ENCODE peak calls at places on chromosome 15, in four cellular contexts. One of them, this sample, is unnamed.

GRCh38 chr15:68325721-68326120 is 48.2 kb downstream of the FEM1B start:
- DNase-seq in A549: no peak
- DNase-seq in cardiac muscle cell: no peak
- DNase-seq in tibial artery: no peak
- DNase-seq in this sample: no peak

GRCh38 chr15:96360581-96361308 is 30.2 kb downstream of the NR2F2 start:
- DNase-seq in tibial artery: no peak
- DNase-seq in A549: no peak
- DNase-seq in cardiac muscle cell: no peak
- DNase-seq in this sample: no peak

GRCh38 chr15:71456812-71457211 is 341.5 kb downstream of the THSD4 start:
- DNase-seq in tibial artery: no peak
- DNase-seq in A549: no peak
- DNase-seq in cardiac muscle cell: no peak
- DNase-seq in this sample: peak

GRCh38 chr15:53844634-53845033 is 85.2 kb upstream of the WDR72 start:
- DNase-seq in tibial artery: no peak
- DNase-seq in cardiac muscle cell: no peak
- DNase-seq in A549: no peak
- DNase-seq in this sample: no peak

GRCh38 chr15:93664180-93664951 is 567.0 kb upstream of the MCTP2 start:
- DNase-seq in tibial artery: no peak
- DNase-seq in cardiac muscle cell: no peak
- DNase-seq in A549: no peak
- DNase-seq in this sample: no peak

GRCh38 chr15:31338879-31339557 is 12.4 kb downstream of the KLF13 start:
- DNase-seq in tibial artery: peak
- DNase-seq in A549: peak
- DNase-seq in cardiac muscle cell: peak
- DNase-seq in this sample: no peak

GRCh38 chr15:40991355-40991754 is 38.1 kb downstream of the CHAC1 start:
- DNase-seq in A549: no peak
- DNase-seq in tibial artery: no peak
- DNase-seq in cardiac muscle cell: no peak
- DNase-seq in this sample: no peak

GRCh38 chr15:66673410-66674322 is 28.4 kb upstream of the SMAD6 start:
- DNase-seq in cardiac muscle cell: peak
- DNase-seq in A549: peak
- DNase-seq in tibial artery: no peak
- DNase-seq in this sample: peak

GRCh38 chr15:76293361-76293760 is 17.9 kb downstream of the ETFA start:
- DNase-seq in tibial artery: no peak
- DNase-seq in A549: no peak
- DNase-seq in cardiac muscle cell: no peak
- DNase-seq in this sample: no peak

GRCh38 chr15:36501063-36501678 is 78.3 kb upstream of the CDIN1 start:
- DNase-seq in tibial artery: no peak
- DNase-seq in cardiac muscle cell: peak
- DNase-seq in A549: peak
- DNase-seq in this sample: peak

GRCh38 chr15:67411491-67411890 is 109.4 kb upstream of the C15orf61 start:
- DNase-seq in cardiac muscle cell: no peak
- DNase-seq in tibial artery: no peak
- DNase-seq in A549: no peak
- DNase-seq in this sample: no peak

GRCh38 chr15:50262533-50262932 is 3.0 kb downstream of the HDC start:
- DNase-seq in tibial artery: no peak
- DNase-seq in cardiac muscle cell: no peak
- DNase-seq in A549: no peak
- DNase-seq in this sample: peak

GRCh38 chr15:77516786-77517185 is 96.1 kb downstream of the HMG20A start:
- DNase-seq in A549: no peak
- DNase-seq in cardiac muscle cell: no peak
- DNase-seq in tibial artery: no peak
- DNase-seq in this sample: no peak

GRCh38 chr15:53670701-53671100 is 88.8 kb downstream of the WDR72 start:
- DNase-seq in cardiac muscle cell: peak
- DNase-seq in tibial artery: no peak
- DNase-seq in A549: no peak
- DNase-seq in this sample: no peak

GRCh38 chr15:81498314-81498713 is 124.3 kb upstream of the TMC3 start:
- DNase-seq in cardiac muscle cell: no peak
- DNase-seq in A549: no peak
- DNase-seq in tibial artery: no peak
- DNase-seq in this sample: no peak

GRCh38 chr15:75145027-75145841 is 56.4 kb upstream of the C15orf39 start:
- DNase-seq in A549: peak
- DNase-seq in tibial artery: no peak
- DNase-seq in cardiac muscle cell: no peak
- DNase-seq in this sample: no peak

GRCh38 chr15:92963794-92964193 is 63.7 kb downstream of the CHD2 start:
- DNase-seq in A549: no peak
- DNase-seq in cardiac muscle cell: no peak
- DNase-seq in tibial artery: no peak
- DNase-seq in this sample: no peak

GRCh38 chr15:80970018-80970657 is 19.5 kb downstream of the MESD start:
- DNase-seq in cardiac muscle cell: peak
- DNase-seq in tibial artery: no peak
- DNase-seq in A549: peak
- DNase-seq in this sample: peak

GRCh38 chr15:79656151-79656797 is 224.1 kb downstream of the MINAR1 start:
- DNase-seq in A549: no peak
- DNase-seq in cardiac muscle cell: no peak
- DNase-seq in tibial artery: no peak
- DNase-seq in this sample: no peak

GRCh38 chr15:57610130-57610529 is 18.4 kb downstream of the MYZAP start:
- DNase-seq in tibial artery: no peak
- DNase-seq in cardiac muscle cell: no peak
- DNase-seq in A549: peak
- DNase-seq in this sample: peak

GRCh38 chr15:70439880-70440279 is 323.5 kb downstream of the UACA start:
- DNase-seq in cardiac muscle cell: no peak
- DNase-seq in A549: no peak
- DNase-seq in tibial artery: no peak
- DNase-seq in this sample: no peak

GRCh38 chr15:101135532-101136166 is 116.2 kb downstream of the CHSY1 start:
- DNase-seq in A549: no peak
- DNase-seq in tibial artery: no peak
- DNase-seq in cardiac muscle cell: no peak
- DNase-seq in this sample: no peak

GRCh38 chr15:36644156-36644896 is 64.9 kb downstream of the CDIN1 start:
- DNase-seq in A549: no peak
- DNase-seq in tibial artery: no peak
- DNase-seq in cardiac muscle cell: no peak
- DNase-seq in this sample: no peak

GRCh38 chr15:42128476-42128875 is 28.0 kb downstream of the PLA2G4F start:
- DNase-seq in tibial artery: no peak
- DNase-seq in A549: no peak
- DNase-seq in cardiac muscle cell: no peak
- DNase-seq in this sample: no peak
- H3K4me3 ChIP-seq in tibial artery: no peak
- H3K4me3 ChIP-seq in A549: no peak
- H3K4me3 ChIP-seq in cardiac muscle cell: no peak
- H3K4me3 ChIP-seq in this sample: no peak

DNA sequence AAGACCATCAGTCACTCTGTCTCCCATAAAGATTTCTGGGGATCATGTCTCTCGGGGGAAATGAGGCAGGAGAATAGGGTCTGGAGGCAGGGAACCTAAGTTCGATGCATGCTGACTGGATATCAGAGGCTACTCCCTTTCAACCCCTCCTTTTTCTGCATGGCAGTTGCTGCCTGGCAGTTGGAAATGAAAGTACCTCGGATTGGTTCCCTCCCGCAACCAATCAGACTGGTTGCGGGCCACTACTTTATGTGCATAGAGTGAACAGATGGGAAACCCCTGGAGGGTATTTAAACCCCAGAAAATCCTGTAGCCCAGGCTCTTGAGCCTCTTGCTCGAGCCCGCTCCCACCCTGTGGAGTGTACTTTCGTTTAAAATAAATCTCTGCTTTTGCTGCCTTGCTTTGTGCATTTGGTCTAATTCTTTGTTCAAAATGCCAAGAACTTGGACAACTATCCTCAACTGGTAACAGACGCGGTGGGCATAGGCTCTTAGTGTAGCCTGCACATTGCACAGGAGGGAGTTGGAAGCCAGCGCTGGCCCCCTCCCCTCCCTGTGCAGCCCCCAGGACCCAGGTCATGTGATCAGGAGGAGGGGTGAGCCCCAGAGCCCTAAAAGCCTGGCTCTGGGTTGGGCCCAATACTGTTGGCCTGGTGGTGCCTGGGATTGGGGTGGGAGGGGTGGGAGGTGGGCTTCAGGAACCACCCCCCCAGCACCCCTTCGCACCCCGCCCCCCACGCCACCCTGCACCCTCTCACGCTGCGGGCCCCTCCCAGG is 26.9 kb downstream of the RHCG start:
- DNase-seq in cardiac muscle cell: no peak
- DNase-seq in tibial artery: no peak
- DNase-seq in A549: no peak
- DNase-seq in this sample: peak
- H3K4me3 ChIP-seq in cardiac muscle cell: no peak
- H3K4me3 ChIP-seq in tibial artery: no peak
- H3K4me3 ChIP-seq in A549: no peak
- H3K4me3 ChIP-seq in this sample: no peak

DNA sequence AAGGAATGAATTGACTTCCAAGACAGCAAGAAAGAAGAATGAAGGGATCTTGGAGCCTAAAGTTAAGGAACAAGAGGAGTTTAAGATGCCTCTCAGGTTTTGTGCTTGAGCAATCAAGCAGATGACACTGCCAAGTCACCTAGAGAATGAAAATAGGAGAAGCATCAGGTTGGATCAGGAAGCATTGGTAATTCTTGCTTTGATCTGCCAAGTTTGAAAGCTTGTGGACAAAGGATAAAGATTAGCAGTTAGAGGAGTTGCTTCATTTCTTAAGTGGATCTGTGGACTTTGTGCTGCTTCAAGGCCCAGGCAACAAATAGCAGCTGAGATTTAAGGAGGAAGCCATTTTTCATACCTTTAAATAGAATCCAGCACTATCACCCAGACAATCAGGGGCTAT is 35.6 kb downstream of the FRMD5 start:
- DNase-seq in A549: peak
- DNase-seq in tibial artery: no peak
- DNase-seq in cardiac muscle cell: no peak
- DNase-seq in this sample: peak
- H3K4me3 ChIP-seq in A549: no peak
- H3K4me3 ChIP-seq in tibial artery: no peak
- H3K4me3 ChIP-seq in cardiac muscle cell: no peak
- H3K4me3 ChIP-seq in this sample: no peak

GRCh38 chr15:89936793-89937265 is 24.1 kb upstream of the ARPIN start:
- DNase-seq in A549: no peak
- DNase-seq in tibial artery: no peak
- DNase-seq in cardiac muscle cell: no peak
- DNase-seq in this sample: no peak

GRCh38 chr15:89936051-89936792 is 23.5 kb upstream of the ARPIN start:
- DNase-seq in cardiac muscle cell: no peak
- DNase-seq in A549: no peak
- DNase-seq in tibial artery: no peak
- DNase-seq in this sample: no peak

GRCh38 chr15:89932880-89933279 is 20.1 kb upstream of the ARPIN start:
- DNase-seq in A549: no peak
- DNase-seq in tibial artery: no peak
- DNase-seq in cardiac muscle cell: no peak
- DNase-seq in this sample: no peak

DNA sequence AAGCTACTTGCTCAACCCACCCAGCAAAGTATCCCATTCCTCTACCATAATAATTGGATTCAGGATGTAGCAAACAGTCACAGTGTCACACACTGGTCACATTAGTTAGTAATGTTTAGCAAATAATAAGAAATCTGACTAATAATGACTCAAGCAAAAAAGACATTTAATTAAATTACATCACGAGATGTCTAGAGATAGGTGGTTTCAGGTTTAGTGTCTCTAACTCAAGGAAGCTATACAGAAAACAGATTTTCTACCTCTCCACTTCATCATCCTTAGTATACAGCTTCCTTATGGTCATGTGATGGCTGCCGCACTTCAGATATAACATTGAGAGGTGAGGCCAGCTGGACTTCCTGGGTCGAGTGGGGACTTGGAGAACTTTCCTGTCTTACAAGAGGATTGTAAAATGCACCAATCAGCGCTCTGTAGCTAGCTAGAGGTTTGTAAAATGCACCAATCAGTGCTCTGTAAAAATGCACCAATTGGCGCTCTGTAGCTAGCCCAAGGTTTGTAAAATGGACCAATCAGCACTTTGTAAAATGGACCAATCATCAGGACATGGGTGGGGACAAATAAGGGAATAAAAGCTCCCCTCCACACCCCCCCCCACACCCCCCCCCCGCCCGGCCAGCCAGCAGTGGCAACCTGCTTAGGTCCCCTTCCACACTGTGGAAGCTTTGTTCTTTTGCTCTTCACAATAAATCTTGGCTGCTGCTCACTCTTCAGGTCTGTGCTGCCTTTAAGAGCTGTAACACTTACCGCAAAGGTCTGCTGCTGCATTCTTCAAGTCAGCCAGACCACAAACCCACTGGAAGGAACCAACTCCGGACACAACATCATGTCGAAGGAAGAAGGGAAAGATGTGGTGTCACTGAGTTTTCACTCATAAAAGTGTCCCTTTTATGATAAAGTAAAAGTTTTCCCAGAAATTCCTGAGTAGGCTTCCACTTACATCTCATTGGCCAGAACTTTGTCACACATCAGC is 24.9 kb upstream of the ARPIN start:
- DNase-seq in cardiac muscle cell: no peak
- DNase-seq in A549: no peak
- DNase-seq in tibial artery: no peak
- DNase-seq in this sample: no peak
- H3K4me3 ChIP-seq in cardiac muscle cell: no peak
- H3K4me3 ChIP-seq in A549: no peak
- H3K4me3 ChIP-seq in tibial artery: no peak
- H3K4me3 ChIP-seq in this sample: no peak

GRCh38 chr15:52234596-52235541 is 43.7 kb upstream of the GNB5 start:
- DNase-seq in A549: no peak
- DNase-seq in tibial artery: no peak
- DNase-seq in cardiac muscle cell: no peak
- DNase-seq in this sample: no peak
- H3K4me3 ChIP-seq in A549: no peak
- H3K4me3 ChIP-seq in tibial artery: no peak
- H3K4me3 ChIP-seq in cardiac muscle cell: no peak
- H3K4me3 ChIP-seq in this sample: no peak

DNA sequence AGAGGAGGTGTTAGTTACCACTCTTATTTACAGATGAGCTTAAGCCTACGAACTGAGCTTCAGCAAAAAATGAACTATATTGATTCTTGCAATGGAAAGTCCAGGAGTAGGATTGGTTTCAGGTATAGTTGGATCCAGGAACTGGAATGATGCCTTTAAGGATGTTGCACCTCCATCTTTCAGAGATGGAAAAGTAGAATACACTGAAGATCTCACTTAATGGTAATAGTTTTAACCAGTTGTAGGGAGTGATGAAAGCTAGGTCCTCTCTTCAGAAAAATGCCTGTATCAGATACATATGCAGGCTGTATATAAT is 2.5 kb downstream of the SLC28A1 start:
- DNase-seq in cardiac muscle cell: no peak
- DNase-seq in tibial artery: no peak
- DNase-seq in A549: no peak
- DNase-seq in this sample: no peak
- H3K4me3 ChIP-seq in cardiac muscle cell: no peak
- H3K4me3 ChIP-seq in tibial artery: no peak
- H3K4me3 ChIP-seq in A549: no peak
- H3K4me3 ChIP-seq in this sample: no peak